ENCODE peak calls at places on chromosomes 6 and 20, in seven cellular contexts. One of them, this sample, is unnamed.

GRCh38 chr6:25949695-25950094 is 12.9 kb upstream of the TRIM38 start:
- DNase-seq in breast epithelium: no peak
- DNase-seq in lower lobe of right lung: no peak
- DNase-seq in hepatocyte: no peak
- DNase-seq in H9: no peak
- DNase-seq in AG04450: no peak
- DNase-seq in choroid plexus epithelial cell: no peak
- DNase-seq in this sample: no peak

GRCh38 chr6:88143768-88144167 is 22.4 kb downstream of the CNR1 start:
- DNase-seq in H9: no peak
- DNase-seq in AG04450: no peak
- DNase-seq in lower lobe of right lung: no peak
- DNase-seq in hepatocyte: no peak
- DNase-seq in breast epithelium: no peak
- DNase-seq in choroid plexus epithelial cell: no peak
- DNase-seq in this sample: no peak

GRCh38 chr6:122472022-122472340 is 374 bp upstream of the SERINC1 start:
- DNase-seq in choroid plexus epithelial cell: no peak
- DNase-seq in AG04450: no peak
- DNase-seq in lower lobe of right lung: no peak
- DNase-seq in hepatocyte: no peak
- DNase-seq in H9: no peak
- DNase-seq in breast epithelium: no peak
- DNase-seq in this sample: no peak

GRCh38 chr20:35404614-35405259 is 7.0 kb downstream of the UQCC1 start:
- DNase-seq in H9: no peak
- DNase-seq in choroid plexus epithelial cell: no peak
- DNase-seq in lower lobe of right lung: no peak
- DNase-seq in hepatocyte: no peak
- DNase-seq in AG04450: no peak
- DNase-seq in breast epithelium: no peak
- DNase-seq in this sample: no peak

GRCh38 chr20:24149881-24150307 is 161.3 kb upstream of the GGTLC1 start:
- DNase-seq in lower lobe of right lung: no peak
- DNase-seq in hepatocyte: peak; percentile 65
- DNase-seq in choroid plexus epithelial cell: no peak
- DNase-seq in H9: peak; percentile 80
- DNase-seq in breast epithelium: no peak
- DNase-seq in AG04450: no peak
- DNase-seq in this sample: no peak

GRCh38 chr6:161434921-161435411 is 161.1 kb upstream of the AGPAT4 start:
- DNase-seq in choroid plexus epithelial cell: peak; percentile 99
- DNase-seq in AG04450: peak; percentile 93
- DNase-seq in H9: no peak
- DNase-seq in breast epithelium: peak; percentile 38
- DNase-seq in lower lobe of right lung: no peak
- DNase-seq in hepatocyte: peak; percentile 48
- DNase-seq in this sample: no peak

GRCh38 chr20:46998497-46999190 is 104.0 kb downstream of the EYA2 start:
- DNase-seq in lower lobe of right lung: no peak
- DNase-seq in AG04450: no peak
- DNase-seq in breast epithelium: no peak
- DNase-seq in hepatocyte: peak; percentile 68
- DNase-seq in H9: no peak
- DNase-seq in choroid plexus epithelial cell: no peak
- DNase-seq in this sample: no peak

GRCh38 chr6:57221936-57222683 is at the start of gene RAB23:
- DNase-seq in H9: peak; percentile 91
- DNase-seq in choroid plexus epithelial cell: peak; percentile 85
- DNase-seq in breast epithelium: peak; percentile 62
- DNase-seq in lower lobe of right lung: peak; percentile 83
- DNase-seq in hepatocyte: peak; percentile 91
- DNase-seq in AG04450: peak; percentile 63
- DNase-seq in this sample: peak; percentile 54

GRCh38 chr6:37099442-37099841 is 70.5 kb upstream of the PIM1 start:
- DNase-seq in breast epithelium: no peak
- DNase-seq in AG04450: no peak
- DNase-seq in hepatocyte: no peak
- DNase-seq in lower lobe of right lung: no peak
- DNase-seq in choroid plexus epithelial cell: no peak
- DNase-seq in H9: no peak
- DNase-seq in this sample: no peak

GRCh38 chr6:24924956-24925355 is 10.8 kb downstream of the RIPOR2 start:
- DNase-seq in H9: no peak
- DNase-seq in AG04450: no peak
- DNase-seq in hepatocyte: no peak
- DNase-seq in lower lobe of right lung: no peak
- DNase-seq in choroid plexus epithelial cell: no peak
- DNase-seq in breast epithelium: no peak
- DNase-seq in this sample: no peak

GRCh38 chr20:11376998-11377397 is 540.7 kb upstream of the BTBD3 start:
- DNase-seq in AG04450: peak; percentile 39
- DNase-seq in breast epithelium: no peak
- DNase-seq in H9: no peak
- DNase-seq in hepatocyte: no peak
- DNase-seq in choroid plexus epithelial cell: peak; percentile 90
- DNase-seq in lower lobe of right lung: no peak
- DNase-seq in this sample: no peak

GRCh38 chr6:144252289-144252688 is 32.8 kb upstream of the UTRN start:
- DNase-seq in choroid plexus epithelial cell: no peak
- DNase-seq in lower lobe of right lung: no peak
- DNase-seq in H9: no peak
- DNase-seq in AG04450: no peak
- DNase-seq in hepatocyte: no peak
- DNase-seq in breast epithelium: no peak
- DNase-seq in this sample: no peak

GRCh38 chr20:50772418-50773185 is 22.3 kb upstream of the BCAS4 start:
- DNase-seq in lower lobe of right lung: peak; percentile 18
- DNase-seq in breast epithelium: peak; percentile 9
- DNase-seq in H9: peak; percentile 8
- DNase-seq in choroid plexus epithelial cell: no peak
- DNase-seq in hepatocyte: no peak
- DNase-seq in AG04450: no peak
- DNase-seq in this sample: no peak

GRCh38 chr6:93293399-93294271 is 125.7 kb downstream of the EPHA7 start:
- DNase-seq in lower lobe of right lung: no peak
- DNase-seq in hepatocyte: no peak
- DNase-seq in H9: no peak
- DNase-seq in breast epithelium: no peak
- DNase-seq in choroid plexus epithelial cell: no peak
- DNase-seq in AG04450: no peak
- DNase-seq in this sample: no peak

GRCh38 chr20:48198951-48199431 is 413.7 kb upstream of the SULF2 start:
- DNase-seq in choroid plexus epithelial cell: no peak
- DNase-seq in breast epithelium: no peak
- DNase-seq in H9: no peak
- DNase-seq in lower lobe of right lung: no peak
- DNase-seq in hepatocyte: no peak
- DNase-seq in AG04450: no peak
- DNase-seq in this sample: no peak

GRCh38 chr20:59013031-59013951 is 5.9 kb upstream of the TUBB1 start:
- DNase-seq in H9: no peak
- DNase-seq in hepatocyte: no peak
- DNase-seq in lower lobe of right lung: no peak
- DNase-seq in choroid plexus epithelial cell: no peak
- DNase-seq in AG04450: no peak
- DNase-seq in breast epithelium: no peak
- DNase-seq in this sample: no peak

GRCh38 chr20:47741669-47742345 is 43.5 kb downstream of the SULF2 start:
- DNase-seq in AG04450: no peak
- DNase-seq in lower lobe of right lung: no peak
- DNase-seq in choroid plexus epithelial cell: no peak
- DNase-seq in H9: no peak
- DNase-seq in breast epithelium: peak; percentile 35
- DNase-seq in hepatocyte: no peak
- DNase-seq in this sample: no peak

GRCh38 chr6:112337209-112337638 is 9.9 kb upstream of the RFPL4B start:
- DNase-seq in hepatocyte: peak; percentile 86
- DNase-seq in lower lobe of right lung: no peak
- DNase-seq in choroid plexus epithelial cell: peak; percentile 89
- DNase-seq in H9: peak; percentile 71
- DNase-seq in breast epithelium: peak; percentile 29
- DNase-seq in AG04450: peak; percentile 52
- DNase-seq in this sample: no peak

GRCh38 chr6:50832912-50833311 is 14.2 kb downstream of the TFAP2B start:
- DNase-seq in hepatocyte: no peak
- DNase-seq in H9: no peak
- DNase-seq in breast epithelium: no peak
- DNase-seq in choroid plexus epithelial cell: no peak
- DNase-seq in AG04450: no peak
- DNase-seq in lower lobe of right lung: no peak
- DNase-seq in this sample: no peak

GRCh38 chr6:89987830-89988229 is 93.6 kb downstream of the GJA10 start:
- DNase-seq in AG04450: no peak
- DNase-seq in choroid plexus epithelial cell: no peak
- DNase-seq in hepatocyte: no peak
- DNase-seq in lower lobe of right lung: no peak
- DNase-seq in H9: no peak
- DNase-seq in breast epithelium: no peak
- DNase-seq in this sample: no peak

GRCh38 chr6:13247627-13248026 is 80.7 kb downstream of the TBC1D7 start:
- DNase-seq in lower lobe of right lung: no peak
- DNase-seq in hepatocyte: no peak
- DNase-seq in breast epithelium: no peak
- DNase-seq in H9: no peak
- DNase-seq in AG04450: no peak
- DNase-seq in choroid plexus epithelial cell: no peak
- DNase-seq in this sample: no peak

GRCh38 chr20:59823456-59823855 is 110.0 kb downstream of the SYCP2 start:
- DNase-seq in choroid plexus epithelial cell: no peak
- DNase-seq in H9: no peak
- DNase-seq in AG04450: no peak
- DNase-seq in breast epithelium: no peak
- DNase-seq in lower lobe of right lung: no peak
- DNase-seq in hepatocyte: no peak
- DNase-seq in this sample: no peak

GRCh38 chr20:57090590-57091560 is 175.6 kb downstream of the BMP7 start:
- DNase-seq in breast epithelium: no peak
- DNase-seq in AG04450: no peak
- DNase-seq in choroid plexus epithelial cell: no peak
- DNase-seq in hepatocyte: no peak
- DNase-seq in H9: no peak
- DNase-seq in lower lobe of right lung: peak; percentile 19
- DNase-seq in this sample: no peak

GRCh38 chr20:42272516-42272915 is 654.3 kb upstream of the CHD6 start:
- DNase-seq in hepatocyte: no peak
- DNase-seq in choroid plexus epithelial cell: no peak
- DNase-seq in lower lobe of right lung: no peak
- DNase-seq in AG04450: no peak
- DNase-seq in H9: no peak
- DNase-seq in breast epithelium: no peak
- DNase-seq in this sample: no peak

GRCh38 chr6:75397806-75398465 is 95.7 kb downstream of the FILIP1 start:
- DNase-seq in H9: no peak
- DNase-seq in lower lobe of right lung: no peak
- DNase-seq in AG04450: no peak
- DNase-seq in choroid plexus epithelial cell: peak; percentile 38
- DNase-seq in breast epithelium: no peak
- DNase-seq in hepatocyte: no peak
- DNase-seq in this sample: no peak

GRCh38 chr6:75396005-75396800 is 97.4 kb downstream of the FILIP1 start:
- DNase-seq in choroid plexus epithelial cell: peak; percentile 82
- DNase-seq in hepatocyte: no peak
- DNase-seq in lower lobe of right lung: no peak
- DNase-seq in H9: no peak
- DNase-seq in AG04450: no peak
- DNase-seq in breast epithelium: no peak
- DNase-seq in this sample: no peak

DNA sequence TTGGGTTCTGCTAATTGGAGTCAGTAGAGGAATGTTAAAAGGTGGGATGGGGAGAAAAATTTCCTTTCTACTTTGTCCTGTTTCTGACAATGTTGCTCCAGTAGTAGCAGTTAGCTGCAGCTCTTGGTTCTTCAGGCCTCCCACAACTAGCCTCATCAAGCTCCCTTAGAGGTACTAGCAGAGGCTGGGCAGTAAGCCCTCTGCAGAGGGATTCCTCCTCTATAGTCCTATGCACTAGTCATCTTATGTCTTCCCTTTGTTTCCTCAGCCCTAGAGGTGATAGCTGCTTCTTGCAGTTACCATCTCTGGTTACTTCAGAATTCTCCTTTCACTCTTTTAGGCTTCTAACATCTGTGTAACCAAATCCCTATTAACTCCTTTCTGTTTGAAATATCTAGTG is 99.8 kb downstream of the FILIP1 start:
- DNase-seq in H9: no peak
- DNase-seq in lower lobe of right lung: no peak
- DNase-seq in hepatocyte: no peak
- DNase-seq in breast epithelium: no peak
- DNase-seq in choroid plexus epithelial cell: no peak
- DNase-seq in AG04450: no peak
- DNase-seq in this sample: no peak
- TF ChIP-seq CTCF in H9: peak; percentile 24
- TF ChIP-seq CTCF in lower lobe of right lung: no peak
- TF ChIP-seq CTCF in hepatocyte: no peak
- TF ChIP-seq CTCF in breast epithelium: no peak
- TF ChIP-seq CTCF in choroid plexus epithelial cell: no peak
- TF ChIP-seq CTCF in AG04450: peak; percentile 19
- TF ChIP-seq CTCF in this sample: no peak

GRCh38 chr6:109979033-109979921 is 1.2 kb downstream of the GPR6 start:
- DNase-seq in H9: peak; percentile 53
- DNase-seq in AG04450: no peak
- DNase-seq in lower lobe of right lung: no peak
- DNase-seq in breast epithelium: no peak
- DNase-seq in hepatocyte: no peak
- DNase-seq in choroid plexus epithelial cell: no peak
- DNase-seq in this sample: no peak
- TF ChIP-seq CTCF in H9: no peak
- TF ChIP-seq CTCF in AG04450: no peak
- TF ChIP-seq CTCF in lower lobe of right lung: no peak
- TF ChIP-seq CTCF in breast epithelium: no peak
- TF ChIP-seq CTCF in hepatocyte: no peak
- TF ChIP-seq CTCF in choroid plexus epithelial cell: no peak
- TF ChIP-seq CTCF in this sample: no peak

GRCh38 chr6:46652603-46653438 is at the start of the genes CYP39A1 and SLC25A27:
- DNase-seq in breast epithelium: peak; percentile 92
- DNase-seq in hepatocyte: peak; percentile 96
- DNase-seq in lower lobe of right lung: peak; percentile 96
- DNase-seq in AG04450: peak; percentile 27
- DNase-seq in H9: peak; percentile 96
- DNase-seq in choroid plexus epithelial cell: peak; percentile 87
- DNase-seq in this sample: peak; percentile 86
- TF ChIP-seq CTCF in breast epithelium: no peak
- TF ChIP-seq CTCF in hepatocyte: no peak
- TF ChIP-seq CTCF in lower lobe of right lung: no peak
- TF ChIP-seq CTCF in AG04450: no peak
- TF ChIP-seq CTCF in H9: no peak
- TF ChIP-seq CTCF in choroid plexus epithelial cell: no peak
- TF ChIP-seq CTCF in this sample: no peak

DNA sequence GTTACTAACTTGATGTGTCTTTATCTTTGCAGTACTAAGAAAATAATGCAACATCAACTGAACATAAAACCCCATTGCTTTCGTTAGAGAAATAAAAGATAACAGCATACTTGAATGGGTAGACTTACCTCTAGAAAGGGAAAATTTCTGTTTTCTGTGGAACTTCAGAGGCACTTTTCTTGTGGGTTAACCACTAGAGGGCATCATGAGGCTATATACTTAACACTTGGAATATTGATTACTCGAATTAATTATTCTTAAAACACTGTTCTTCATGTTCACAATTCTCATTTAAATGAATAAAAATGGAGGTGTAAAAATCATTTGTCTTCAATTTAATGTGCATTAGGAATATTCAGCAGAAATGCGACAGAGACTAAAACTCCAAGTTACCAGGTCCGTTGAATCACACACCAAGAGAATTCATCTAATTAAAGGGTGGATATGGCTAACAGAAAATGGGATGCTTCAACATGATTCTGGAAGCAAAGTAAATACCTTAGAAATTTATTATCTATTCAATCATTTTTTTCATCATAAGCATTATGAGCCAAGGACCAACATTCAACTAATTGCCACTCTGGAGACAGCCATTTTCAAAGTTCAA is 330.8 kb upstream of the PREP start:
- DNase-seq in breast epithelium: no peak
- DNase-seq in lower lobe of right lung: no peak
- DNase-seq in choroid plexus epithelial cell: peak; percentile 74
- DNase-seq in H9: no peak
- DNase-seq in AG04450: no peak
- DNase-seq in hepatocyte: peak; percentile 43
- DNase-seq in this sample: no peak
- TF ChIP-seq CTCF in breast epithelium: peak; percentile 46
- TF ChIP-seq CTCF in lower lobe of right lung: peak; percentile 67
- TF ChIP-seq CTCF in choroid plexus epithelial cell: peak; percentile 65
- TF ChIP-seq CTCF in H9: peak; percentile 85
- TF ChIP-seq CTCF in AG04450: peak; percentile 71
- TF ChIP-seq CTCF in hepatocyte: peak; percentile 63
- TF ChIP-seq CTCF in this sample: no peak